ENCODE peak calls at places on chromosome 5, in eight cellular contexts. One of them, this sample, is unnamed.

GRCh38 chr5:5221731-5222130 is 81.6 kb downstream of the ADAMTS16 start:
- DNase-seq in Right ventricle myocardium superior: no peak
- DNase-seq in iPS DF 19.7: no peak
- DNase-seq in HT-29: no peak
- DNase-seq in mucosa of descending colon: no peak
- DNase-seq in stimulated activated CD8-positive, alpha-beta memory T cell treated with anti-CD3 and anti-CD28 coated beads, Interleukin-4, amount 100 ng/mL, for 24 hours: no peak
- DNase-seq in AG09319: no peak
- DNase-seq in neural crest cell: no peak
- DNase-seq in this sample: no peak

GRCh38 chr5:56833325-56833724 is 18.0 kb downstream of the MAP3K1 start:
- DNase-seq in Right ventricle myocardium superior: no peak
- DNase-seq in iPS DF 19.7: no peak
- DNase-seq in HT-29: no peak
- DNase-seq in mucosa of descending colon: no peak
- DNase-seq in stimulated activated CD8-positive, alpha-beta memory T cell treated with anti-CD3 and anti-CD28 coated beads, Interleukin-4, amount 100 ng/mL, for 24 hours: no peak
- DNase-seq in AG09319: no peak
- DNase-seq in neural crest cell: no peak
- DNase-seq in this sample: no peak

GRCh38 chr5:14595189-14595588 is 13.6 kb downstream of the OTULINL start:
- DNase-seq in Right ventricle myocardium superior: no peak
- DNase-seq in iPS DF 19.7: no peak
- DNase-seq in HT-29: no peak
- DNase-seq in mucosa of descending colon: peak
- DNase-seq in stimulated activated CD8-positive, alpha-beta memory T cell treated with anti-CD3 and anti-CD28 coated beads, Interleukin-4, amount 100 ng/mL, for 24 hours: no peak
- DNase-seq in AG09319: no peak
- DNase-seq in neural crest cell: no peak
- DNase-seq in this sample: no peak

GRCh38 chr5:6595405-6595804 is 37.4 kb downstream of the NSUN2 start:
- DNase-seq in Right ventricle myocardium superior: no peak
- DNase-seq in iPS DF 19.7: no peak
- DNase-seq in HT-29: no peak
- DNase-seq in mucosa of descending colon: no peak
- DNase-seq in stimulated activated CD8-positive, alpha-beta memory T cell treated with anti-CD3 and anti-CD28 coated beads, Interleukin-4, amount 100 ng/mL, for 24 hours: no peak
- DNase-seq in AG09319: no peak
- DNase-seq in neural crest cell: no peak
- DNase-seq in this sample: no peak

GRCh38 chr5:33491941-33492340 is 51.2 kb downstream of the TARS1 start:
- DNase-seq in Right ventricle myocardium superior: no peak
- DNase-seq in iPS DF 19.7: no peak
- DNase-seq in HT-29: no peak
- DNase-seq in mucosa of descending colon: peak
- DNase-seq in stimulated activated CD8-positive, alpha-beta memory T cell treated with anti-CD3 and anti-CD28 coated beads, Interleukin-4, amount 100 ng/mL, for 24 hours: no peak
- DNase-seq in AG09319: no peak
- DNase-seq in neural crest cell: no peak
- DNase-seq in this sample: no peak

GRCh38 chr5:82307431-82307830 is 29.3 kb upstream of the RPS23 start:
- DNase-seq in Right ventricle myocardium superior: no peak
- DNase-seq in iPS DF 19.7: no peak
- DNase-seq in HT-29: no peak
- DNase-seq in mucosa of descending colon: no peak
- DNase-seq in stimulated activated CD8-positive, alpha-beta memory T cell treated with anti-CD3 and anti-CD28 coated beads, Interleukin-4, amount 100 ng/mL, for 24 hours: no peak
- DNase-seq in AG09319: peak
- DNase-seq in neural crest cell: no peak
- DNase-seq in this sample: no peak

GRCh38 chr5:135095871-135096270 is 61.8 kb upstream of the PITX1 start:
- DNase-seq in Right ventricle myocardium superior: no peak
- DNase-seq in iPS DF 19.7: no peak
- DNase-seq in HT-29: no peak
- DNase-seq in mucosa of descending colon: no peak
- DNase-seq in stimulated activated CD8-positive, alpha-beta memory T cell treated with anti-CD3 and anti-CD28 coated beads, Interleukin-4, amount 100 ng/mL, for 24 hours: no peak
- DNase-seq in AG09319: no peak
- DNase-seq in neural crest cell: no peak
- DNase-seq in this sample: no peak

GRCh38 chr5:157076558-157076957 is 17.6 kb upstream of the HAVCR1 start:
- DNase-seq in Right ventricle myocardium superior: no peak
- DNase-seq in iPS DF 19.7: no peak
- DNase-seq in HT-29: no peak
- DNase-seq in mucosa of descending colon: no peak
- DNase-seq in stimulated activated CD8-positive, alpha-beta memory T cell treated with anti-CD3 and anti-CD28 coated beads, Interleukin-4, amount 100 ng/mL, for 24 hours: no peak
- DNase-seq in AG09319: peak
- DNase-seq in neural crest cell: no peak
- DNase-seq in this sample: no peak

GRCh38 chr5:34522599-34523381 is 133.3 kb upstream of the RAI14 start:
- DNase-seq in Right ventricle myocardium superior: peak
- DNase-seq in iPS DF 19.7: peak
- DNase-seq in HT-29: peak
- DNase-seq in mucosa of descending colon: peak
- DNase-seq in stimulated activated CD8-positive, alpha-beta memory T cell treated with anti-CD3 and anti-CD28 coated beads, Interleukin-4, amount 100 ng/mL, for 24 hours: peak
- DNase-seq in AG09319: peak
- DNase-seq in neural crest cell: peak
- DNase-seq in this sample: peak

GRCh38 chr5:151171521-151171920 is 13.9 kb upstream of the ANXA6 start:
- DNase-seq in Right ventricle myocardium superior: no peak
- DNase-seq in iPS DF 19.7: no peak
- DNase-seq in HT-29: no peak
- DNase-seq in mucosa of descending colon: no peak
- DNase-seq in stimulated activated CD8-positive, alpha-beta memory T cell treated with anti-CD3 and anti-CD28 coated beads, Interleukin-4, amount 100 ng/mL, for 24 hours: no peak
- DNase-seq in AG09319: no peak
- DNase-seq in neural crest cell: no peak
- DNase-seq in this sample: no peak

GRCh38 chr5:180332051-180332517 is 21.1 kb downstream of the GFPT2 start:
- DNase-seq in Right ventricle myocardium superior: peak
- DNase-seq in iPS DF 19.7: peak
- DNase-seq in HT-29: peak
- DNase-seq in mucosa of descending colon: no peak
- DNase-seq in stimulated activated CD8-positive, alpha-beta memory T cell treated with anti-CD3 and anti-CD28 coated beads, Interleukin-4, amount 100 ng/mL, for 24 hours: no peak
- DNase-seq in AG09319: no peak
- DNase-seq in neural crest cell: no peak
- DNase-seq in this sample: peak

GRCh38 chr5:141767671-141768070 is 85.6 kb upstream of the ARAP3 start:
- DNase-seq in Right ventricle myocardium superior: no peak
- DNase-seq in iPS DF 19.7: no peak
- DNase-seq in HT-29: no peak
- DNase-seq in mucosa of descending colon: no peak
- DNase-seq in stimulated activated CD8-positive, alpha-beta memory T cell treated with anti-CD3 and anti-CD28 coated beads, Interleukin-4, amount 100 ng/mL, for 24 hours: no peak
- DNase-seq in AG09319: no peak
- DNase-seq in neural crest cell: no peak
- DNase-seq in this sample: no peak

GRCh38 chr5:4124201-4124852 is 528.7 kb downstream of the IRX1 start:
- DNase-seq in Right ventricle myocardium superior: no peak
- DNase-seq in iPS DF 19.7: no peak
- DNase-seq in HT-29: no peak
- DNase-seq in mucosa of descending colon: no peak
- DNase-seq in stimulated activated CD8-positive, alpha-beta memory T cell treated with anti-CD3 and anti-CD28 coated beads, Interleukin-4, amount 100 ng/mL, for 24 hours: no peak
- DNase-seq in AG09319: no peak
- DNase-seq in neural crest cell: no peak
- DNase-seq in this sample: no peak

GRCh38 chr5:135491552-135492318 is 39.6 kb upstream of the TIFAB start:
- DNase-seq in Right ventricle myocardium superior: no peak
- DNase-seq in iPS DF 19.7: no peak
- DNase-seq in HT-29: peak
- DNase-seq in mucosa of descending colon: no peak
- DNase-seq in stimulated activated CD8-positive, alpha-beta memory T cell treated with anti-CD3 and anti-CD28 coated beads, Interleukin-4, amount 100 ng/mL, for 24 hours: no peak
- DNase-seq in AG09319: no peak
- DNase-seq in neural crest cell: no peak
- DNase-seq in this sample: peak

GRCh38 chr5:37553720-37554402 is 174.7 kb downstream of the WDR70 start:
- DNase-seq in Right ventricle myocardium superior: no peak
- DNase-seq in iPS DF 19.7: no peak
- DNase-seq in HT-29: no peak
- DNase-seq in mucosa of descending colon: peak
- DNase-seq in stimulated activated CD8-positive, alpha-beta memory T cell treated with anti-CD3 and anti-CD28 coated beads, Interleukin-4, amount 100 ng/mL, for 24 hours: no peak
- DNase-seq in AG09319: no peak
- DNase-seq in neural crest cell: no peak
- DNase-seq in this sample: no peak

GRCh38 chr5:154092356-154092755 is 53.6 kb downstream of the MFAP3 start:
- DNase-seq in Right ventricle myocardium superior: no peak
- DNase-seq in iPS DF 19.7: no peak
- DNase-seq in HT-29: no peak
- DNase-seq in mucosa of descending colon: no peak
- DNase-seq in stimulated activated CD8-positive, alpha-beta memory T cell treated with anti-CD3 and anti-CD28 coated beads, Interleukin-4, amount 100 ng/mL, for 24 hours: no peak
- DNase-seq in AG09319: no peak
- DNase-seq in neural crest cell: no peak
- DNase-seq in this sample: no peak

GRCh38 chr5:177537389-177538361 is 16.7 kb downstream of the FAM193B start:
- DNase-seq in Right ventricle myocardium superior: peak
- DNase-seq in iPS DF 19.7: no peak
- DNase-seq in HT-29: no peak
- DNase-seq in mucosa of descending colon: peak
- DNase-seq in stimulated activated CD8-positive, alpha-beta memory T cell treated with anti-CD3 and anti-CD28 coated beads, Interleukin-4, amount 100 ng/mL, for 24 hours: no peak
- DNase-seq in AG09319: peak
- DNase-seq in neural crest cell: no peak
- DNase-seq in this sample: no peak

This sample was measured in H1.